ENCODE peak calls at places on chromosomes 6 and 20, in eight cellular contexts. S is fibroblast of the aortic adventitia, F is GM03348, Z is iris pigment epithelial cell, O is Ammon's horn, Y is H7, A is cerebellar cortex, U is nephron progenitor cell. K is an unnamed sample.

GRCh38 chr6:135498178-135498841 is 770 bp upstream of the AHI1 start:
- DNase-seq in S (peak), F (peak), Z (peak), O (peak), Y (peak), A (peak), U (peak), K (peak)

GRCh38 chr20:58623579-58624473 is 27.3 kb upstream of the STX16 start:
- DNase-seq in S (peak), F (peak), Z (peak), O (peak), Y (no peak), A (no peak), U (no peak), K (no peak)

GRCh38 chr6:86682297-86682696 is 255.0 kb upstream of the HTR1E start:
- DNase-seq in S (no peak), F (no peak), Z (no peak), O (no peak), Y (no peak), A (no peak), U (no peak), K (no peak)

GRCh38 chr6:139016337-139017213 is 12.0 kb upstream of the ABRACL start:
- DNase-seq in S (no peak), F (no peak), Z (no peak), O (no peak), Y (no peak), A (no peak), U (no peak), K (no peak)

GRCh38 chr6:168988280-168988679 is 265.4 kb downstream of the THBS2 start:
- DNase-seq in S (no peak), F (no peak), Z (no peak), O (no peak), Y (no peak), A (no peak), U (no peak), K (no peak)

GRCh38 chr6:14876778-14877613 is 368.9 kb upstream of the JARID2 start:
- DNase-seq in S (peak), F (peak), Z (peak), O (no peak), Y (no peak), A (peak), U (no peak), K (no peak)

GRCh38 chr20:43681468-43681942 is 14.6 kb downstream of the MYBL2 start:
- DNase-seq in S (no peak), F (no peak), Z (no peak), O (no peak), Y (peak), A (peak), U (no peak), K (no peak)

GRCh38 chr20:36217226-36217625 is 19.1 kb upstream of the AAR2 start:
- DNase-seq in S (no peak), F (no peak), Z (no peak), O (no peak), Y (peak), A (peak), U (no peak), K (peak)

GRCh38 chr6:19327684-19328083 is 509.5 kb upstream of the ID4 start:
- DNase-seq in S (no peak), F (peak), Z (no peak), O (no peak), Y (no peak), A (no peak), U (peak), K (no peak)

GRCh38 chr6:106069478-106069877 is 16.7 kb upstream of the PRDM1 start:
- DNase-seq in S (peak), F (peak), Z (peak), O (no peak), Y (no peak), A (peak), U (no peak), K (peak)

K was measured in HAP-1.